ENCODE peak calls at places on chromosomes 13 and 19, in nine cellular contexts. H is epithelial cell of esophagus, N is astrocyte, R is AG09309, I is left ventricle myocardium inferior, P is heart left ventricle, F is A673, V is testis, K is fibroblast of lung. G is an unnamed sample.
A peak's percentile ranks its signal among the peaks of the same experiment; 100 is the strongest.

GRCh38 chr13:113777311-113778260 is 18.6 kb downstream of the TMEM255B start:
- DNase-seq in F (peak; percentile 44), V (no peak), I (no peak), N (no peak), K (peak; percentile 29), R (no peak), P (no peak), H (peak; percentile 33), G (no peak)

GRCh38 chr13:28623782-28624706 is 34.9 kb upstream of the POMP start:
- DNase-seq in K (no peak), H (no peak), I (no peak), V (no peak), N (peak; percentile 5), R (no peak), F (peak; percentile 27), P (no peak), G (no peak)

GRCh38 chr19:53328967-53329366 is 4.6 kb upstream of the ZNF845 start:
- DNase-seq in P (peak; percentile 81), V (peak; percentile 74), K (peak; percentile 69), N (no peak), F (no peak), I (peak; percentile 70), H (peak; percentile 2), R (no peak), G (no peak)

GRCh38 chr13:97344250-97345175 is 89.5 kb upstream of the RAP2A start:
- DNase-seq in V (peak; percentile 77), I (peak; percentile 58), F (peak; percentile 73), K (peak; percentile 75), H (peak; percentile 68), N (no peak), P (peak; percentile 63), R (no peak), G (peak; percentile 59)

GRCh38 chr19:21098291-21098690 is 16.3 kb downstream of the ZNF714 start:
- DNase-seq in P (no peak), K (no peak), H (peak; percentile 60), R (no peak), F (no peak), N (no peak), I (no peak), V (no peak), G (no peak)

GRCh38 chr19:14796021-14796420 is 17.7 kb upstream of the ADGRE2 start:
- DNase-seq in R (no peak), P (no peak), K (no peak), I (no peak), F (no peak), N (no peak), V (no peak), H (no peak), G (no peak)

GRCh38 chr13:27022571-27023311 is 148.9 kb downstream of the USP12 start:
- DNase-seq in N (peak; percentile 68), P (no peak), K (peak; percentile 94), V (no peak), F (no peak), H (peak; percentile 55), I (no peak), R (no peak), G (no peak)

GRCh38 chr13:44662515-44662914 is 86.4 kb upstream of the TSC22D1 start:
- DNase-seq in P (no peak), I (no peak), N (no peak), F (no peak), R (no peak), H (no peak), K (no peak), V (no peak), G (no peak)

GRCh38 chr13:19794552-19795143 is 11.9 kb upstream of the PSPC1 start:
- DNase-seq in V (no peak), F (no peak), I (no peak), K (no peak), H (peak; percentile 93), N (no peak), R (no peak), P (no peak), G (no peak)

GRCh38 chr19:38004505-38005223 is 97.7 kb downstream of the SIPA1L3 start:
- DNase-seq in H (peak; percentile 97), F (peak; percentile 94), P (peak; percentile 89), N (peak; percentile 96), V (peak; percentile 81), R (peak; percentile 96), K (peak; percentile 97), I (peak; percentile 77), G (peak; percentile 94)

GRCh38 chr19:4580961-4581380 is 21.5 kb upstream of the SEMA6B start:
- DNase-seq in H (no peak), R (no peak), F (no peak), K (no peak), I (no peak), P (no peak), N (no peak), V (no peak), G (no peak)

GRCh38 chr19:49911381-49912145 is 14.9 kb upstream of the IL4I1 start:
- DNase-seq in I (no peak), F (no peak), N (no peak), V (no peak), H (no peak), K (no peak), P (no peak), R (no peak), G (peak; percentile 92)

GRCh38 chr19:3176715-3177501 is 1.7 kb upstream of the S1PR4 start:
- DNase-seq in N (peak; percentile 63), K (peak; percentile 33), I (no peak), V (no peak), P (no peak), R (peak; percentile 37), F (peak; percentile 48), H (peak; percentile 95), G (peak; percentile 64)

GRCh38 chr13:34752561-34752960 is 189.5 kb upstream of the NBEA start:
- DNase-seq in V (no peak), P (no peak), R (no peak), H (no peak), F (no peak), N (no peak), I (no peak), K (no peak), G (no peak)

GRCh38 chr13:35388979-35389378 is 87.5 kb downstream of the MAB21L1 start:
- DNase-seq in V (no peak), K (peak; percentile 64), R (no peak), I (no peak), H (no peak), N (peak; percentile 21), F (no peak), P (peak; percentile 22), G (no peak)

GRCh38 chr19:12077375-12077774 is 12.8 kb downstream of the ZNF844 start:
- DNase-seq in R (no peak), I (no peak), N (no peak), H (no peak), F (no peak), P (no peak), K (no peak), V (no peak), G (no peak)
- H3K4me3 ChIP-seq in R (no peak overlapping the region), I (no peak overlapping the region), N (no peak overlapping the region), H (no peak overlapping the region), F (no peak overlapping the region), P (no peak overlapping the region), K (no peak overlapping the region), V (no peak overlapping the region), G (no peak overlapping the region)

GRCh38 chr19:57395710-57396109 is 6.1 kb downstream of the ZNF548 start:
- DNase-seq in V (no peak), R (no peak), I (no peak), N (no peak), F (no peak), H (no peak), K (no peak), P (no peak), G (no peak)

GRCh38 chr19:57389194-57389729 is 392 bp upstream of the ZNF548 start:
- DNase-seq in N (no peak), I (no peak), P (no peak), K (no peak), H (no peak), R (no peak), F (no peak), V (no peak), G (no peak)

GRCh38 chr19:57389730-57390598 is at the start of gene ZNF548:
- DNase-seq in N (peak; percentile 99), P (peak; percentile 98), K (peak; percentile 100), I (peak; percentile 96), F (peak; percentile 100), R (peak; percentile 96), V (peak; percentile 99), H (peak; percentile 98), G (peak; percentile 98)
- TF ChIP-seq CTCF in N (peak; percentile 17), P (no peak), K (peak; percentile 15), I (peak; percentile 51), F (peak; percentile 48), R (no peak), V (peak; percentile 34), H (no peak), G (peak; percentile 26)

DNA sequence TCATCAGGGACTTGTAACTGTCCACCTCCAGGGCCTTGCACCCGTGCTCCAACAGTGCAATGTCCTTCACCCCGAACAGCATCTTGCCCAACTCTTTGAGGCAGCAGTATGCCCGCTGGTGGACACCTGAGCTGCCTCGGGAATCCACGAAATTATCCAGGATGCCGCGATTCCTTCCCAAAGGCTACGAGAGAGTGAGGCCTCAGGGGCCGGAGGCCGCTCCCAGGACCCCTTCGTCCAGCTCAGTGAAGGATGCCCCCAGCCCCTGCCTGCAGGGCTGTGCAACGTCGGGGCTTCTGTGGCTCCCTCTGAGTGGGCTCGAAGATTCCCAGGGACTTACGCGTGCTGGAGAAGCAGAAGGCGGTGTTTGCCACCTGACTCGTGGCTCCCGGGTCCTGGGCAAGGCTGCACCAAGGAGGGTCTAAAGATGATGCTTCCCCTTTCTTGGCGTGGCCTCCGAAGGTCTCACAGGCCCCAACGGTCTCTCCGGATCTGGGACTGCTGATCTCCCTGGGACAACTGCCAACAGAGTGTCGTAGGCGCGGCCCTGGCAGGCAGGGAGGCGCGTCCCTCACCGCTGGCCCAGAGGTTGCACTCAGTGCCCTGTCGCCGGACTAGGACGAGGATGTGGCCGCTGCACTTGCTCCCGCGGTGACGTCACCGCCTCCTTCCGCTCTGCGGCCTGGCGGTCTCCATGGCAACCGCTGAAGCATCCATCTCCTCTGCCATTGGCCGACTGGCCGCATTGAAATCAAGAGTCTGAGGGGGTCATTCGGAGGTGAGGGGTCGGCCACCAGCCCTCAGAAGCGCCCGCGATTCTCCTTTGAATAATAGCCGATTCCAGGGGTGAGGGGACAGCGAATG is at the start of gene PNMA8C:
- DNase-seq in N (peak; percentile 29), H (no peak), I (peak; percentile 75), V (peak; percentile 89), F (no peak), P (peak; percentile 88), K (peak; percentile 52), R (no peak), G (peak; percentile 66)
- H3K4me3 ChIP-seq in N (no peak within 1 kb of the TSS), H (no peak within 1 kb of the TSS), I (peak within 1 kb of the TSS; percentile 32), V (peak within 1 kb of the TSS; percentile 9), F (no peak within 1 kb of the TSS), P (no peak within 1 kb of the TSS), K (peak within 1 kb of the TSS; percentile 23), R (no peak within 1 kb of the TSS), G (no peak within 1 kb of the TSS)

DNA sequence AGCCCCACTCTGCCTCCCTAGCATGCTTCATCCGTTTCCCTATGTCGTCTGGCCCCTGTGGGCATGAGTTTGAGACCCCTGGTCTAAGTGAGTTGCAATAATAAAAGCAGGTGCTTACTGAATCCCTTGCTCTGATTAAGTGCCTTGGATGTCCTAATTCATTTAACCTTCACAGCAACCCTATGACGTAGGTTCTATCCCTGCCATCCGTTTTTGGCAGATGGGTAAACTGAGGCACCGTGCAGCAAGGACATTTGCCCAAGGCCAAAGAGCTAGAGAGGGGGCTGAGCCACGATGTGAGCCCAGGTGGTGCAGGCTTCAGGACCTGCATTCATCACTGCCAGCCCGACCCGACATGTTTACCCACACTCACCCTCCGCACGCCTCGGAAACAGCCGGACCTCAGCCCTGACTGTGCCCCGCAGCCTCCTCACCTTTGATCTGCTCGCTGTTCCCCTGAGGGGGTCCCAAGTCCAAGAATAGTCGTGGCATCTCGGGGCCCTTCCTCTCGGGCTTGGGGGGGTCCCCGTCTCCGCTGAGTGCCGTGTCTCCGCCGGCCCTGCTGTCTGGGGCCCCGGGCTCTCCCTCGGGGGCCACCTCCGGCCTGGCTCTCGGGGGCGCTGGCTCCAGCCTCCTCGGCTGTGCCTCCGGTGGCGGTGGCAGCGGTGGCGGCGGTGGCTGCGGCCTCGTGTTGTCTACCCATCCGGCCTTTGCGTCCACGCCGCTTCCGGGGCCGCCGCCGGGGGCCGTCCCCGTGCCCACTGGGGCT is 14.5 kb downstream of the LMTK3 start:
- DNase-seq in R (no peak), H (no peak), P (no peak), V (no peak), K (no peak), I (no peak), N (no peak), F (no peak), G (no peak)
- TF ChIP-seq CTCF in R (no peak), H (no peak), P (no peak), V (no peak), K (no peak), I (no peak), N (no peak), F (no peak), G (no peak)